ENCODE peak calls at places on chromosomes 16 and 17, in ten cellular contexts. X is esophagus muscularis mucosa; D is cardiac muscle cell; T is islet precursor cell; F is RWPE1; W is retina; M is T1000; N is lower lobe of right lung; Y is Right ventricle myocardium superior; H is activated CD4-positive, alpha-beta T cell treated with anti-CD3 and anti-CD28 coated beads for 1 hour. E is an unnamed sample.

GRCh38 chr17:70961341-70961740 is 792.0 kb downstream of the KCNJ2 start:
- DNase-seq in X (no peak), D (peak), T (no peak), F (no peak), W (no peak), M (no peak), N (no peak), Y (no peak), H (no peak), E (no peak)

GRCh38 chr17:4808378-4808767 is 1.4 kb downstream of the PLD2 start:
- DNase-seq in X (no peak), D (peak), T (no peak), F (no peak), W (no peak), M (no peak), N (no peak), Y (peak), H (no peak), E (no peak)

GRCh38 chr17:226773-227580 is 45.5 kb upstream of the DOC2B start:
- DNase-seq in X (no peak), D (peak), T (no peak), F (no peak), W (peak), M (no peak), N (peak), Y (no peak), H (no peak), E (no peak)

GRCh38 chr17:48102700-48103378 is 1.6 kb upstream of the CBX1 start:
- DNase-seq in X (no peak), D (no peak), T (no peak), F (no peak), W (no peak), M (no peak), N (no peak), Y (no peak), H (no peak), E (no peak)

GRCh38 chr16:610513-611381 is 20.0 kb upstream of the WFIKKN1 start:
- DNase-seq in X (no peak), D (no peak), T (no peak), F (peak), W (peak), M (no peak), N (peak), Y (no peak), H (peak), E (no peak)

GRCh38 chr17:2392252-2393183 is 8.3 kb downstream of the MNT start:
- DNase-seq in X (peak), D (peak), T (peak), F (peak), W (peak), M (peak), N (peak), Y (peak), H (peak), E (peak)

GRCh38 chr16:908526-909155 is 62.1 kb downstream of the LMF1 start:
- DNase-seq in X (no peak), D (no peak), T (no peak), F (no peak), W (no peak), M (no peak), N (no peak), Y (peak), H (no peak), E (no peak)

GRCh38 chr16:11914210-11914758 is 1.5 kb downstream of the GSPT1 start:
- DNase-seq in X (no peak), D (no peak), T (no peak), F (no peak), W (no peak), M (no peak), N (no peak), Y (no peak), H (no peak), E (no peak)

GRCh38 chr17:17375826-17376225 is 72.7 kb downstream of the NT5M start:
- DNase-seq in X (no peak), D (no peak), T (no peak), F (no peak), W (no peak), M (no peak), N (no peak), Y (no peak), H (no peak), E (no peak)

GRCh38 chr16:65480276-65480675 is 358.4 kb upstream of the CDH11 start:
- DNase-seq in X (peak), D (no peak), T (no peak), F (no peak), W (peak), M (no peak), N (no peak), Y (no peak), H (no peak), E (no peak)

GRCh38 chr16:56316545-56316944 is 108.8 kb downstream of the AMFR start:
- DNase-seq in X (no peak), D (no peak), T (no peak), F (no peak), W (no peak), M (no peak), N (no peak), Y (no peak), H (no peak), E (no peak)

GRCh38 chr16:86517652-86518258 is 7.4 kb downstream of the FOXF1 start:
- DNase-seq in X (peak), D (peak), T (peak), F (peak), W (peak), M (peak), N (no peak), Y (peak), H (no peak), E (no peak)

GRCh38 chr16:54424043-54424451 is 137.5 kb upstream of the IRX3 start:
- DNase-seq in X (no peak), D (no peak), T (peak), F (peak), W (no peak), M (no peak), N (no peak), Y (no peak), H (no peak), E (no peak)

GRCh38 chr16:57476546-57477410 is 9.5 kb downstream of the DOK4 start:
- DNase-seq in X (no peak), D (no peak), T (no peak), F (no peak), W (no peak), M (no peak), N (no peak), Y (no peak), H (no peak), E (no peak)

GRCh38 chr16:15427648-15428239 is 6.6 kb upstream of the BMERB1 start:
- DNase-seq in X (no peak), D (peak), T (no peak), F (no peak), W (peak), M (peak), N (peak), Y (peak), H (peak), E (peak)

GRCh38 chr16:19006446-19007315 is 22.9 kb downstream of the TMC7 start:
- DNase-seq in X (no peak), D (no peak), T (no peak), F (no peak), W (no peak), M (no peak), N (no peak), Y (no peak), H (no peak), E (no peak)

GRCh38 chr16:2985457-2985856 is 5.2 kb upstream of the PKMYT1 start:
- DNase-seq in X (no peak), D (no peak), T (no peak), F (no peak), W (no peak), M (no peak), N (no peak), Y (peak), H (no peak), E (no peak)

GRCh38 chr17:16929757-16930520 is 42.0 kb downstream of the TNFRSF13B start:
- DNase-seq in X (no peak), D (no peak), T (no peak), F (no peak), W (peak), M (no peak), N (peak), Y (no peak), H (no peak), E (no peak)

GRCh38 chr17:48869821-48870318 is 22.7 kb upstream of the ATP5MC1 start:
- DNase-seq in X (no peak), D (no peak), T (no peak), F (no peak), W (no peak), M (no peak), N (no peak), Y (no peak), H (no peak), E (no peak)

GRCh38 chr16:585351-585750 is 4.5 kb upstream of the RAB40C start:
- DNase-seq in X (no peak), D (no peak), T (no peak), F (no peak), W (no peak), M (no peak), N (no peak), Y (no peak), H (no peak), E (no peak)

GRCh38 chr17:27573971-27574525 is 56.9 kb upstream of the LGALS9 start:
- DNase-seq in X (no peak), D (peak), T (no peak), F (no peak), W (no peak), M (no peak), N (no peak), Y (no peak), H (no peak), E (no peak)

GRCh38 chr17:78925662-78926555 is 722 bp upstream of the TIMP2 start:
- DNase-seq in X (peak), D (peak), T (peak), F (no peak), W (peak), M (peak), N (peak), Y (peak), H (no peak), E (no peak)

GRCh38 chr17:57211543-57211942 is 44.8 kb upstream of the MSI2 start:
- DNase-seq in X (peak), D (no peak), T (peak), F (peak), W (no peak), M (no peak), N (no peak), Y (no peak), H (no peak), E (no peak)

GRCh38 chr16:20353379-20353778 is 864 bp upstream of the UMOD start:
- DNase-seq in X (no peak), D (no peak), T (no peak), F (no peak), W (no peak), M (no peak), N (no peak), Y (no peak), H (no peak), E (no peak)

GRCh38 chr17:74779948-74780400 is 3.8 kb upstream of the NAT9 start:
- DNase-seq in X (no peak), D (no peak), T (no peak), F (no peak), W (no peak), M (no peak), N (peak), Y (peak), H (no peak), E (peak)

GRCh38 chr17:50363217-50364060 is 9.5 kb downstream of the MRPL27 start:
- DNase-seq in X (no peak), D (peak), T (peak), F (no peak), W (peak), M (no peak), N (no peak), Y (no peak), H (no peak), E (no peak)

GRCh38 chr17:19728114-19728495 is 11.7 kb upstream of the SLC47A2 start:
- DNase-seq in X (peak), D (peak), T (no peak), F (peak), W (peak), M (no peak), N (peak), Y (peak), H (no peak), E (no peak)

GRCh38 chr17:79231766-79232287 is 157.2 kb downstream of the ENGASE start:
- DNase-seq in X (no peak), D (no peak), T (no peak), F (peak), W (no peak), M (no peak), N (no peak), Y (no peak), H (no peak), E (no peak)

GRCh38 chr16:30065943-30066881 is 652 bp downstream of the ALDOA start:
- DNase-seq in X (no peak), D (peak), T (no peak), F (peak), W (no peak), M (no peak), N (peak), Y (no peak), H (peak), E (no peak)

GRCh38 chr16:2751577-2752034 is 832 bp upstream of the SRRM2 start:
- DNase-seq in X (no peak), D (no peak), T (no peak), F (peak), W (no peak), M (no peak), N (peak), Y (peak), H (no peak), E (no peak)

GRCh38 chr17:40320771-40321501 is 12.0 kb downstream of the RARA start:
- DNase-seq in X (no peak), D (peak), T (no peak), F (no peak), W (no peak), M (no peak), N (peak), Y (peak), H (no peak), E (no peak)